ENCODE peak calls at places on chromosomes 5 and 9, in ten cellular contexts. One of them, this sample, is unnamed.

GRCh38 chr9:101440714-101441230 is 5.2 kb upstream of the ALDOB start:
- DNase-seq in ascending aorta: no peak
- DNase-seq in sigmoid colon: no peak
- DNase-seq in CD8-positive, alpha-beta T cell: no peak
- DNase-seq in A673: no peak
- DNase-seq in HFF-Myc: no peak
- DNase-seq in A549: no peak
- DNase-seq in cardiac fibroblast: no peak
- DNase-seq in RWPE1: no peak
- DNase-seq in heart left ventricle: no peak
- DNase-seq in this sample: no peak

GRCh38 chr9:89996106-89996505 is 391.3 kb downstream of the GADD45G start:
- DNase-seq in ascending aorta: no peak
- DNase-seq in sigmoid colon: no peak
- DNase-seq in CD8-positive, alpha-beta T cell: no peak
- DNase-seq in A673: no peak
- DNase-seq in HFF-Myc: no peak
- DNase-seq in A549: no peak
- DNase-seq in cardiac fibroblast: no peak
- DNase-seq in RWPE1: no peak
- DNase-seq in heart left ventricle: no peak
- DNase-seq in this sample: no peak

GRCh38 chr9:69085523-69086283 is 50.2 kb downstream of the FXN start:
- DNase-seq in ascending aorta: no peak
- DNase-seq in sigmoid colon: no peak
- DNase-seq in CD8-positive, alpha-beta T cell: no peak
- DNase-seq in A673: peak; percentile 14
- DNase-seq in HFF-Myc: no peak
- DNase-seq in A549: no peak
- DNase-seq in cardiac fibroblast: peak; percentile 38
- DNase-seq in RWPE1: no peak
- DNase-seq in heart left ventricle: no peak
- DNase-seq in this sample: no peak

GRCh38 chr5:157540707-157541451 is 34.7 kb downstream of the ADAM19 start:
- DNase-seq in ascending aorta: no peak
- DNase-seq in sigmoid colon: peak; percentile 82
- DNase-seq in CD8-positive, alpha-beta T cell: peak; percentile 7
- DNase-seq in A673: peak; percentile 10
- DNase-seq in HFF-Myc: no peak
- DNase-seq in A549: no peak
- DNase-seq in cardiac fibroblast: peak; percentile 81
- DNase-seq in RWPE1: no peak
- DNase-seq in heart left ventricle: peak; percentile 75
- DNase-seq in this sample: no peak

GRCh38 chr5:60404171-60404570 is 295.8 kb downstream of the DEPDC1B start:
- DNase-seq in ascending aorta: no peak
- DNase-seq in sigmoid colon: no peak
- DNase-seq in CD8-positive, alpha-beta T cell: no peak
- DNase-seq in A673: no peak
- DNase-seq in HFF-Myc: no peak
- DNase-seq in A549: no peak
- DNase-seq in cardiac fibroblast: no peak
- DNase-seq in RWPE1: no peak
- DNase-seq in heart left ventricle: no peak
- DNase-seq in this sample: no peak

GRCh38 chr5:179334017-179334765 is 11.1 kb downstream of the ADAMTS2 start:
- DNase-seq in ascending aorta: no peak
- DNase-seq in sigmoid colon: no peak
- DNase-seq in CD8-positive, alpha-beta T cell: no peak
- DNase-seq in A673: no peak
- DNase-seq in HFF-Myc: no peak
- DNase-seq in A549: no peak
- DNase-seq in cardiac fibroblast: no peak
- DNase-seq in RWPE1: no peak
- DNase-seq in heart left ventricle: peak; percentile 52
- DNase-seq in this sample: no peak

GRCh38 chr9:121690316-121690715 is 38.9 kb downstream of the DAB2IP start:
- DNase-seq in ascending aorta: no peak
- DNase-seq in sigmoid colon: no peak
- DNase-seq in CD8-positive, alpha-beta T cell: no peak
- DNase-seq in A673: peak; percentile 44
- DNase-seq in HFF-Myc: no peak
- DNase-seq in A549: no peak
- DNase-seq in cardiac fibroblast: no peak
- DNase-seq in RWPE1: no peak
- DNase-seq in heart left ventricle: peak; percentile 25
- DNase-seq in this sample: no peak

GRCh38 chr9:72292874-72293607 is 72.0 kb downstream of the ZFAND5 start:
- DNase-seq in ascending aorta: no peak
- DNase-seq in sigmoid colon: no peak
- DNase-seq in CD8-positive, alpha-beta T cell: no peak
- DNase-seq in A673: peak; percentile 71
- DNase-seq in HFF-Myc: no peak
- DNase-seq in A549: peak; percentile 67
- DNase-seq in cardiac fibroblast: peak; percentile 85
- DNase-seq in RWPE1: no peak
- DNase-seq in heart left ventricle: no peak
- DNase-seq in this sample: no peak

GRCh38 chr9:116940614-116941215 is 253.6 kb downstream of the TRIM32 start:
- DNase-seq in ascending aorta: no peak
- DNase-seq in sigmoid colon: no peak
- DNase-seq in CD8-positive, alpha-beta T cell: no peak
- DNase-seq in A673: no peak
- DNase-seq in HFF-Myc: no peak
- DNase-seq in A549: no peak
- DNase-seq in cardiac fibroblast: no peak
- DNase-seq in RWPE1: no peak
- DNase-seq in heart left ventricle: no peak
- DNase-seq in this sample: no peak

GRCh38 chr9:95171001-95171400 is 146.5 kb downstream of the FANCC start:
- DNase-seq in ascending aorta: no peak
- DNase-seq in sigmoid colon: no peak
- DNase-seq in CD8-positive, alpha-beta T cell: no peak
- DNase-seq in A673: peak; percentile 77
- DNase-seq in HFF-Myc: peak; percentile 33
- DNase-seq in A549: no peak
- DNase-seq in cardiac fibroblast: peak; percentile 72
- DNase-seq in RWPE1: peak; percentile 76
- DNase-seq in heart left ventricle: no peak
- DNase-seq in this sample: no peak

GRCh38 chr5:178674334-178674733 is 47.5 kb upstream of the CLK4 start:
- DNase-seq in ascending aorta: no peak
- DNase-seq in sigmoid colon: no peak
- DNase-seq in CD8-positive, alpha-beta T cell: no peak
- DNase-seq in A673: no peak
- DNase-seq in HFF-Myc: no peak
- DNase-seq in A549: no peak
- DNase-seq in cardiac fibroblast: peak; percentile 33
- DNase-seq in RWPE1: no peak
- DNase-seq in heart left ventricle: no peak
- DNase-seq in this sample: no peak

GRCh38 chr5:151925396-151925750 is 722 bp upstream of the GLRA1 start:
- DNase-seq in ascending aorta: no peak
- DNase-seq in sigmoid colon: no peak
- DNase-seq in CD8-positive, alpha-beta T cell: no peak
- DNase-seq in A673: no peak
- DNase-seq in HFF-Myc: no peak
- DNase-seq in A549: no peak
- DNase-seq in cardiac fibroblast: no peak
- DNase-seq in RWPE1: no peak
- DNase-seq in heart left ventricle: no peak
- DNase-seq in this sample: no peak

GRCh38 chr9:93491593-93492232 is 38.3 kb upstream of the FAM120AOS start:
- DNase-seq in ascending aorta: no peak
- DNase-seq in sigmoid colon: no peak
- DNase-seq in CD8-positive, alpha-beta T cell: no peak
- DNase-seq in A673: no peak
- DNase-seq in HFF-Myc: no peak
- DNase-seq in A549: no peak
- DNase-seq in cardiac fibroblast: no peak
- DNase-seq in RWPE1: no peak
- DNase-seq in heart left ventricle: no peak
- DNase-seq in this sample: no peak
- TF ChIP-seq CTCF in ascending aorta: no peak
- TF ChIP-seq CTCF in sigmoid colon: no peak
- TF ChIP-seq CTCF in CD8-positive, alpha-beta T cell: no peak
- TF ChIP-seq CTCF in A673: no peak
- TF ChIP-seq CTCF in HFF-Myc: no peak
- TF ChIP-seq CTCF in A549: no peak
- TF ChIP-seq CTCF in cardiac fibroblast: no peak
- TF ChIP-seq CTCF in RWPE1: no peak
- TF ChIP-seq CTCF in heart left ventricle: no peak
- TF ChIP-seq CTCF in this sample: no peak

GRCh38 chr9:22535780-22536179 is 89.2 kb downstream of the DMRTA1 start:
- DNase-seq in ascending aorta: no peak
- DNase-seq in sigmoid colon: no peak
- DNase-seq in CD8-positive, alpha-beta T cell: no peak
- DNase-seq in A673: no peak
- DNase-seq in HFF-Myc: no peak
- DNase-seq in A549: no peak
- DNase-seq in cardiac fibroblast: no peak
- DNase-seq in RWPE1: no peak
- DNase-seq in heart left ventricle: no peak
- DNase-seq in this sample: no peak

GRCh38 chr9:22537721-22538120 is 91.1 kb downstream of the DMRTA1 start:
- DNase-seq in ascending aorta: no peak
- DNase-seq in sigmoid colon: no peak
- DNase-seq in CD8-positive, alpha-beta T cell: no peak
- DNase-seq in A673: no peak
- DNase-seq in HFF-Myc: no peak
- DNase-seq in A549: no peak
- DNase-seq in cardiac fibroblast: no peak
- DNase-seq in RWPE1: no peak
- DNase-seq in heart left ventricle: no peak
- DNase-seq in this sample: no peak
- TF ChIP-seq CTCF in ascending aorta: no peak
- TF ChIP-seq CTCF in sigmoid colon: no peak
- TF ChIP-seq CTCF in CD8-positive, alpha-beta T cell: no peak
- TF ChIP-seq CTCF in A673: no peak
- TF ChIP-seq CTCF in HFF-Myc: no peak
- TF ChIP-seq CTCF in A549: no peak
- TF ChIP-seq CTCF in cardiac fibroblast: no peak
- TF ChIP-seq CTCF in RWPE1: no peak
- TF ChIP-seq CTCF in heart left ventricle: no peak
- TF ChIP-seq CTCF in this sample: no peak

GRCh38 chr9:581673-582497 is 259.6 kb upstream of the DMRT1 start:
- DNase-seq in ascending aorta: no peak
- DNase-seq in sigmoid colon: no peak
- DNase-seq in CD8-positive, alpha-beta T cell: no peak
- DNase-seq in A673: no peak
- DNase-seq in HFF-Myc: no peak
- DNase-seq in A549: no peak
- DNase-seq in cardiac fibroblast: no peak
- DNase-seq in RWPE1: no peak
- DNase-seq in heart left ventricle: no peak
- DNase-seq in this sample: peak; percentile 9
- TF ChIP-seq CTCF in ascending aorta: no peak
- TF ChIP-seq CTCF in sigmoid colon: no peak
- TF ChIP-seq CTCF in CD8-positive, alpha-beta T cell: no peak
- TF ChIP-seq CTCF in A673: no peak
- TF ChIP-seq CTCF in HFF-Myc: peak; percentile 30
- TF ChIP-seq CTCF in A549: peak; percentile 49
- TF ChIP-seq CTCF in cardiac fibroblast: no peak
- TF ChIP-seq CTCF in RWPE1: no peak
- TF ChIP-seq CTCF in heart left ventricle: no peak
- TF ChIP-seq CTCF in this sample: peak; percentile 55

GRCh38 chr9:87108639-87109038 is 161.3 kb upstream of the GAS1 start:
- DNase-seq in ascending aorta: no peak
- DNase-seq in sigmoid colon: no peak
- DNase-seq in CD8-positive, alpha-beta T cell: no peak
- DNase-seq in A673: peak; percentile 18
- DNase-seq in HFF-Myc: no peak
- DNase-seq in A549: no peak
- DNase-seq in cardiac fibroblast: no peak
- DNase-seq in RWPE1: no peak
- DNase-seq in heart left ventricle: no peak
- DNase-seq in this sample: no peak

GRCh38 chr9:87109182-87109581 is 161.9 kb upstream of the GAS1 start:
- DNase-seq in ascending aorta: no peak
- DNase-seq in sigmoid colon: no peak
- DNase-seq in CD8-positive, alpha-beta T cell: no peak
- DNase-seq in A673: no peak
- DNase-seq in HFF-Myc: no peak
- DNase-seq in A549: no peak
- DNase-seq in cardiac fibroblast: peak; percentile 67
- DNase-seq in RWPE1: no peak
- DNase-seq in heart left ventricle: no peak
- DNase-seq in this sample: no peak

GRCh38 chr9:87109851-87110250 is 162.5 kb upstream of the GAS1 start:
- DNase-seq in ascending aorta: no peak
- DNase-seq in sigmoid colon: no peak
- DNase-seq in CD8-positive, alpha-beta T cell: no peak
- DNase-seq in A673: no peak
- DNase-seq in HFF-Myc: no peak
- DNase-seq in A549: no peak
- DNase-seq in cardiac fibroblast: peak; percentile 87
- DNase-seq in RWPE1: no peak
- DNase-seq in heart left ventricle: no peak
- DNase-seq in this sample: no peak

GRCh38 chr9:87111010-87111409 is 163.7 kb upstream of the GAS1 start:
- DNase-seq in ascending aorta: no peak
- DNase-seq in sigmoid colon: no peak
- DNase-seq in CD8-positive, alpha-beta T cell: no peak
- DNase-seq in A673: no peak
- DNase-seq in HFF-Myc: no peak
- DNase-seq in A549: no peak
- DNase-seq in cardiac fibroblast: no peak
- DNase-seq in RWPE1: no peak
- DNase-seq in heart left ventricle: no peak
- DNase-seq in this sample: no peak

DNA sequence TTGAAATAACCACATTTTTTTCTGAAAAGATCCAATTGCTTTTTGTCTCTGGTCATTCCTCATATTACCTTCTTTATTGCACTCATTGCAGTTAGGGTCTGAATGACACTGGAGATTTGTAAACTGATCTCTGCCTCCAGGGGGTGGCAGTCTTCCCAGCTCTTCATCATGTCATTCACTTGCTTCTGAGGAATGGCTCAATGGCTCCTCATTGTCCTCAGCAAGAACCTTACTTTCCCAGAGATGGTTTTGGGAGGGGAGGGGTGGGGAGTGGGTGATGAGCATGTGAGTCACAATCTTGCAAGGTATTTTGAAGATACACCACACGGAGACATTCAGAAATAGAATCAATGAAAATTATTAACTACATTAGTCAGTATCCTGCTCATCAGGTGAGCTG is 159.8 kb upstream of the GAS1 start:
- DNase-seq in ascending aorta: no peak
- DNase-seq in sigmoid colon: no peak
- DNase-seq in CD8-positive, alpha-beta T cell: no peak
- DNase-seq in A673: peak; percentile 50
- DNase-seq in HFF-Myc: no peak
- DNase-seq in A549: no peak
- DNase-seq in cardiac fibroblast: no peak
- DNase-seq in RWPE1: peak; percentile 70
- DNase-seq in heart left ventricle: no peak
- DNase-seq in this sample: no peak
- TF ChIP-seq CTCF in ascending aorta: no peak
- TF ChIP-seq CTCF in sigmoid colon: no peak
- TF ChIP-seq CTCF in CD8-positive, alpha-beta T cell: no peak
- TF ChIP-seq CTCF in A673: peak; percentile 61
- TF ChIP-seq CTCF in HFF-Myc: peak; percentile 26
- TF ChIP-seq CTCF in A549: no peak
- TF ChIP-seq CTCF in cardiac fibroblast: peak; percentile 19
- TF ChIP-seq CTCF in RWPE1: no peak
- TF ChIP-seq CTCF in heart left ventricle: no peak
- TF ChIP-seq CTCF in this sample: no peak

This sample was measured in neural crest cell.